ENCODE peak calls at places on chromosomes 1 and 21, in six cellular contexts. One of them, this sample, is unnamed.

GRCh38 chr1:11473635-11474034 is 5.3 kb upstream of the DISP3 start:
- DNase-seq in Caco-2: peak
- DNase-seq in dorsolateral prefrontal cortex: no peak
- DNase-seq in CD8-positive, alpha-beta T cell: no peak
- DNase-seq in Peyer's patch: no peak
- DNase-seq in AG09309: no peak
- DNase-seq in this sample: no peak

GRCh38 chr1:44884746-44885145 is 41.7 kb upstream of the PTCH2 start:
- DNase-seq in Caco-2: no peak
- DNase-seq in dorsolateral prefrontal cortex: no peak
- DNase-seq in CD8-positive, alpha-beta T cell: no peak
- DNase-seq in Peyer's patch: no peak
- DNase-seq in AG09309: no peak
- DNase-seq in this sample: no peak

GRCh38 chr1:31703431-31704260 is at the start of gene COL16A1:
- DNase-seq in Caco-2: no peak
- DNase-seq in dorsolateral prefrontal cortex: peak
- DNase-seq in CD8-positive, alpha-beta T cell: no peak
- DNase-seq in Peyer's patch: peak
- DNase-seq in AG09309: no peak
- DNase-seq in this sample: no peak

GRCh38 chr1:104785575-104786187 is 1036.0 kb downstream of the AMY1C start:
- DNase-seq in Caco-2: no peak
- DNase-seq in dorsolateral prefrontal cortex: no peak
- DNase-seq in CD8-positive, alpha-beta T cell: no peak
- DNase-seq in Peyer's patch: no peak
- DNase-seq in AG09309: no peak
- DNase-seq in this sample: no peak

GRCh38 chr1:241513378-241513777 is 6.2 kb downstream of the FH start:
- DNase-seq in Caco-2: no peak
- DNase-seq in dorsolateral prefrontal cortex: no peak
- DNase-seq in CD8-positive, alpha-beta T cell: no peak
- DNase-seq in Peyer's patch: no peak
- DNase-seq in AG09309: no peak
- DNase-seq in this sample: no peak

GRCh38 chr1:36542962-36543515 is 60.3 kb upstream of the CSF3R start:
- DNase-seq in Caco-2: no peak
- DNase-seq in dorsolateral prefrontal cortex: no peak
- DNase-seq in CD8-positive, alpha-beta T cell: no peak
- DNase-seq in Peyer's patch: no peak
- DNase-seq in AG09309: no peak
- DNase-seq in this sample: no peak

GRCh38 chr1:210244746-210245367 is 12.3 kb downstream of the SERTAD4 start:
- DNase-seq in Caco-2: no peak
- DNase-seq in dorsolateral prefrontal cortex: no peak
- DNase-seq in CD8-positive, alpha-beta T cell: no peak
- DNase-seq in Peyer's patch: no peak
- DNase-seq in AG09309: no peak
- DNase-seq in this sample: no peak

GRCh38 chr21:31555741-31556191 is 103.7 kb upstream of the SOD1 start:
- DNase-seq in Caco-2: no peak
- DNase-seq in dorsolateral prefrontal cortex: no peak
- DNase-seq in CD8-positive, alpha-beta T cell: no peak
- DNase-seq in Peyer's patch: no peak
- DNase-seq in AG09309: no peak
- DNase-seq in this sample: no peak

GRCh38 chr1:26280333-26281042 is 602 bp downstream of the SH3BGRL3 start:
- DNase-seq in Caco-2: no peak
- DNase-seq in dorsolateral prefrontal cortex: no peak
- DNase-seq in CD8-positive, alpha-beta T cell: no peak
- DNase-seq in Peyer's patch: no peak
- DNase-seq in AG09309: no peak
- DNase-seq in this sample: no peak

GRCh38 chr1:79362470-79362869 is 355.9 kb upstream of the ADGRL4 start:
- DNase-seq in Caco-2: no peak
- DNase-seq in dorsolateral prefrontal cortex: no peak
- DNase-seq in CD8-positive, alpha-beta T cell: no peak
- DNase-seq in Peyer's patch: no peak
- DNase-seq in AG09309: no peak
- DNase-seq in this sample: no peak

GRCh38 chr1:243471754-243472725 is 216.2 kb downstream of the SDCCAG8 start:
- DNase-seq in Caco-2: no peak
- DNase-seq in dorsolateral prefrontal cortex: no peak
- DNase-seq in CD8-positive, alpha-beta T cell: no peak
- DNase-seq in Peyer's patch: no peak
- DNase-seq in AG09309: no peak
- DNase-seq in this sample: no peak

GRCh38 chr1:194512957-194513356 is 1326.5 kb upstream of the B3GALT2 start:
- DNase-seq in Caco-2: no peak
- DNase-seq in dorsolateral prefrontal cortex: no peak
- DNase-seq in CD8-positive, alpha-beta T cell: no peak
- DNase-seq in Peyer's patch: no peak
- DNase-seq in AG09309: no peak
- DNase-seq in this sample: no peak

GRCh38 chr1:67682659-67683197 is 2.3 kb upstream of the GADD45A start:
- DNase-seq in Caco-2: no peak
- DNase-seq in dorsolateral prefrontal cortex: no peak
- DNase-seq in CD8-positive, alpha-beta T cell: no peak
- DNase-seq in Peyer's patch: no peak
- DNase-seq in AG09309: peak
- DNase-seq in this sample: no peak

GRCh38 chr1:44323952-44324351 is 31.1 kb downstream of the ERI3 start:
- DNase-seq in Caco-2: no peak
- DNase-seq in dorsolateral prefrontal cortex: no peak
- DNase-seq in CD8-positive, alpha-beta T cell: no peak
- DNase-seq in Peyer's patch: no peak
- DNase-seq in AG09309: no peak
- DNase-seq in this sample: no peak

GRCh38 chr1:158043232-158043631 is 49.8 kb downstream of the KIRREL1 start:
- DNase-seq in Caco-2: no peak
- DNase-seq in dorsolateral prefrontal cortex: no peak
- DNase-seq in CD8-positive, alpha-beta T cell: no peak
- DNase-seq in Peyer's patch: no peak
- DNase-seq in AG09309: no peak
- DNase-seq in this sample: no peak

GRCh38 chr1:35536551-35537162 is 20.5 kb downstream of the KIAA0319L start:
- DNase-seq in Caco-2: no peak
- DNase-seq in dorsolateral prefrontal cortex: no peak
- DNase-seq in CD8-positive, alpha-beta T cell: no peak
- DNase-seq in Peyer's patch: no peak
- DNase-seq in AG09309: no peak
- DNase-seq in this sample: no peak

GRCh38 chr21:25733859-25734653 is 648 bp downstream of the ATP5PF start:
- DNase-seq in Caco-2: no peak
- DNase-seq in dorsolateral prefrontal cortex: peak
- DNase-seq in CD8-positive, alpha-beta T cell: no peak
- DNase-seq in Peyer's patch: no peak
- DNase-seq in AG09309: no peak
- DNase-seq in this sample: no peak

GRCh38 chr1:204267191-204267601 is 53.4 kb upstream of the GOLT1A start:
- DNase-seq in Caco-2: no peak
- DNase-seq in dorsolateral prefrontal cortex: peak
- DNase-seq in CD8-positive, alpha-beta T cell: no peak
- DNase-seq in Peyer's patch: no peak
- DNase-seq in AG09309: no peak
- DNase-seq in this sample: no peak

GRCh38 chr1:204264805-204265204 is 51.0 kb upstream of the GOLT1A start:
- DNase-seq in Caco-2: no peak
- DNase-seq in dorsolateral prefrontal cortex: no peak
- DNase-seq in CD8-positive, alpha-beta T cell: no peak
- DNase-seq in Peyer's patch: no peak
- DNase-seq in AG09309: no peak
- DNase-seq in this sample: no peak

GRCh38 chr1:204266504-204267034 is 52.8 kb upstream of the GOLT1A start:
- DNase-seq in Caco-2: peak
- DNase-seq in dorsolateral prefrontal cortex: no peak
- DNase-seq in CD8-positive, alpha-beta T cell: no peak
- DNase-seq in Peyer's patch: peak
- DNase-seq in AG09309: no peak
- DNase-seq in this sample: no peak

GRCh38 chr1:204265665-204266064 is 51.9 kb upstream of the GOLT1A start:
- DNase-seq in Caco-2: no peak
- DNase-seq in dorsolateral prefrontal cortex: no peak
- DNase-seq in CD8-positive, alpha-beta T cell: no peak
- DNase-seq in Peyer's patch: no peak
- DNase-seq in AG09309: no peak
- DNase-seq in this sample: no peak

GRCh38 chr1:204268101-204268500 is 54.3 kb upstream of the GOLT1A start:
- DNase-seq in Caco-2: no peak
- DNase-seq in dorsolateral prefrontal cortex: no peak
- DNase-seq in CD8-positive, alpha-beta T cell: no peak
- DNase-seq in Peyer's patch: no peak
- DNase-seq in AG09309: no peak
- DNase-seq in this sample: no peak
- TF ChIP-seq CTCF in Caco-2: no peak
- TF ChIP-seq CTCF in dorsolateral prefrontal cortex: no peak
- TF ChIP-seq CTCF in CD8-positive, alpha-beta T cell: no peak
- TF ChIP-seq CTCF in Peyer's patch: no peak
- TF ChIP-seq CTCF in AG09309: no peak
- TF ChIP-seq CTCF in this sample: no peak

GRCh38 chr1:222098382-222098781 is 356.5 kb upstream of the DUSP10 start:
- DNase-seq in Caco-2: no peak
- DNase-seq in dorsolateral prefrontal cortex: no peak
- DNase-seq in CD8-positive, alpha-beta T cell: no peak
- DNase-seq in Peyer's patch: no peak
- DNase-seq in AG09309: no peak
- DNase-seq in this sample: no peak

GRCh38 chr1:222095606-222096475 is 354.0 kb upstream of the DUSP10 start:
- DNase-seq in Caco-2: peak
- DNase-seq in dorsolateral prefrontal cortex: no peak
- DNase-seq in CD8-positive, alpha-beta T cell: peak
- DNase-seq in Peyer's patch: no peak
- DNase-seq in AG09309: no peak
- DNase-seq in this sample: peak

GRCh38 chr1:222096883-222097282 is 355.0 kb upstream of the DUSP10 start:
- DNase-seq in Caco-2: no peak
- DNase-seq in dorsolateral prefrontal cortex: no peak
- DNase-seq in CD8-positive, alpha-beta T cell: no peak
- DNase-seq in Peyer's patch: no peak
- DNase-seq in AG09309: no peak
- DNase-seq in this sample: no peak

GRCh38 chr1:222097646-222098045 is 355.8 kb upstream of the DUSP10 start:
- DNase-seq in Caco-2: no peak
- DNase-seq in dorsolateral prefrontal cortex: no peak
- DNase-seq in CD8-positive, alpha-beta T cell: no peak
- DNase-seq in Peyer's patch: no peak
- DNase-seq in AG09309: no peak
- DNase-seq in this sample: no peak

DNA sequence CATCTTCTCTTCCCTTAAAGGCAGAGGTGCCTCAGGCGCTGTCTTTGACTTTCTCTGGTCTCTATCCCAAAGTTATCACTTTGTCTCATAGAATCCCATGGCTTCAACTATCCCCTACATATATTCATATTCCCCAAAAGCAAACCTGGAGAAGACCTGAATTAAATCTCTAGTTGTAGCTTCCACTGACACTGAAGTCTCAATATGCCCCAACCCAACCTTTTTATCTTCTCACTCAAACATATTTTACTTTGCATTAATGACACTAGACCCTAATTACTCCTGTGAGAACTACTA is 354.5 kb upstream of the DUSP10 start:
- DNase-seq in Caco-2: no peak
- DNase-seq in dorsolateral prefrontal cortex: no peak
- DNase-seq in CD8-positive, alpha-beta T cell: no peak
- DNase-seq in Peyer's patch: no peak
- DNase-seq in AG09309: no peak
- DNase-seq in this sample: no peak
- TF ChIP-seq CTCF in Caco-2: peak
- TF ChIP-seq CTCF in dorsolateral prefrontal cortex: no peak
- TF ChIP-seq CTCF in CD8-positive, alpha-beta T cell: no peak
- TF ChIP-seq CTCF in Peyer's patch: no peak
- TF ChIP-seq CTCF in AG09309: no peak
- TF ChIP-seq CTCF in this sample: peak

DNA sequence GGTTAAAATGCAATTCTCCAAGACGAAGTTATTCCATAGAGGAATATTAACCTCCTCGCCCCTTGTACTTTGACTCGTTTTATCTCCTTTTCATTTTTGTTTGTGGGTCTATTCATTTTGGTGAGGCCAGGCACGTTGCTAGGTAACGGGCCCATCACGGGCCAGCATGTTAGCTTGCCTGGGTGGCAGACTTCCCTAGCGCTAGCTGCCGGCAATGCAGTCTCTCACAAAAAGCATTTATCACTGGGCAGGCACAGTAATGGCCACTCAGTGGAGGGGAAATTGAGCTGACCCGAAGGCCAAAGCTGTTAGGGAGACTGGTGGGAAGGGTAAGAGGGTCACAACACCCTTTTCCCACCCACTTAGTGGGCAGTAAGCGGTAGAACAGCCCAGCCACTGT is 234.4 kb upstream of the FOXD3 start:
- DNase-seq in Caco-2: no peak
- DNase-seq in dorsolateral prefrontal cortex: peak
- DNase-seq in CD8-positive, alpha-beta T cell: no peak
- DNase-seq in Peyer's patch: no peak
- DNase-seq in AG09309: no peak
- DNase-seq in this sample: no peak
- TF ChIP-seq CTCF in Caco-2: no peak
- TF ChIP-seq CTCF in dorsolateral prefrontal cortex: peak
- TF ChIP-seq CTCF in CD8-positive, alpha-beta T cell: no peak
- TF ChIP-seq CTCF in Peyer's patch: no peak
- TF ChIP-seq CTCF in AG09309: no peak
- TF ChIP-seq CTCF in this sample: no peak

GRCh38 chr21:37085726-37086125 is 12.7 kb downstream of the TTC3 start:
- DNase-seq in Caco-2: no peak
- DNase-seq in dorsolateral prefrontal cortex: no peak
- DNase-seq in CD8-positive, alpha-beta T cell: no peak
- DNase-seq in Peyer's patch: no peak
- DNase-seq in AG09309: no peak
- DNase-seq in this sample: no peak

GRCh38 chr21:37088196-37088595 is 15.1 kb downstream of the TTC3 start:
- DNase-seq in Caco-2: no peak
- DNase-seq in dorsolateral prefrontal cortex: no peak
- DNase-seq in CD8-positive, alpha-beta T cell: no peak
- DNase-seq in Peyer's patch: no peak
- DNase-seq in AG09309: no peak
- DNase-seq in this sample: no peak

GRCh38 chr21:37082375-37082774 is 9.3 kb downstream of the TTC3 start:
- DNase-seq in Caco-2: no peak
- DNase-seq in dorsolateral prefrontal cortex: no peak
- DNase-seq in CD8-positive, alpha-beta T cell: no peak
- DNase-seq in Peyer's patch: no peak
- DNase-seq in AG09309: no peak
- DNase-seq in this sample: no peak

GRCh38 chr21:37082856-37083611 is 10.0 kb downstream of the TTC3 start:
- DNase-seq in Caco-2: no peak
- DNase-seq in dorsolateral prefrontal cortex: no peak
- DNase-seq in CD8-positive, alpha-beta T cell: no peak
- DNase-seq in Peyer's patch: no peak
- DNase-seq in AG09309: no peak
- DNase-seq in this sample: no peak

DNA sequence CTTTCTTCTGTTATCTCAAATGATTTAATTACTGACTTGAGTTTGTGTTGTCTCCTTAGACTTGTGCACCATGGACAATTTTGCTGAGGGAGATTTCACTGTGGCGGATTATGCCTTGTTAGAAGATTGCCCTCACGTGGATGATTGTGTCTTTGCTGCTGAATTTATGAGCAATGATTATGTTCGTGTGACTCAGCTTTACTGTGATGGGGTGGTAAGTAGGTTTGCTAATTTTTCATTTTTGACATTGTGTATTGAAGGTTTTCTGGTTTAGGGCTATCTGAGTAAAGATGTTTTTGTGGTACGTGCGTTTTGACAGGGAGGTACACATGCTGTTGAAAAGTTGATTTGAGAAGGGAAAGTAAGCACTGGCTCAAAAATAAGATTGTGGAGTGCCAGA is 14.1 kb downstream of the TTC3 start:
- DNase-seq in Caco-2: no peak
- DNase-seq in dorsolateral prefrontal cortex: no peak
- DNase-seq in CD8-positive, alpha-beta T cell: no peak
- DNase-seq in Peyer's patch: no peak
- DNase-seq in AG09309: peak
- DNase-seq in this sample: no peak
- TF ChIP-seq CTCF in Caco-2: no peak
- TF ChIP-seq CTCF in dorsolateral prefrontal cortex: peak
- TF ChIP-seq CTCF in CD8-positive, alpha-beta T cell: peak
- TF ChIP-seq CTCF in Peyer's patch: peak
- TF ChIP-seq CTCF in AG09309: peak
- TF ChIP-seq CTCF in this sample: no peak

This sample was measured in natural killer cell.